ENCODE peak calls at places on chromosomes 6 and 20, in six cellular contexts. One of them, this sample, is unnamed.
A peak's percentile ranks its signal among the peaks of the same experiment; 100 is the strongest.

GRCh38 chr6:149046822-149047246 is 270.7 kb upstream of the TAB2 start:
- DNase-seq in body of pancreas: no peak
- DNase-seq in lower lobe of right lung: no peak
- DNase-seq in A549: no peak
- DNase-seq in CD8-positive, alpha-beta T cell: no peak
- DNase-seq in HCT116: no peak
- DNase-seq in this sample: no peak

GRCh38 chr20:58555078-58555765 is 40.0 kb upstream of the APCDD1L start:
- DNase-seq in body of pancreas: no peak
- DNase-seq in lower lobe of right lung: no peak
- DNase-seq in A549: peak; percentile 22
- DNase-seq in CD8-positive, alpha-beta T cell: no peak
- DNase-seq in HCT116: no peak
- DNase-seq in this sample: no peak

GRCh38 chr6:43812850-43813584 is 43.0 kb downstream of the VEGFA start:
- DNase-seq in body of pancreas: peak; percentile 74
- DNase-seq in lower lobe of right lung: peak; percentile 82
- DNase-seq in A549: no peak
- DNase-seq in CD8-positive, alpha-beta T cell: peak; percentile 10
- DNase-seq in HCT116: no peak
- DNase-seq in this sample: no peak

GRCh38 chr6:22476811-22477210 is 92.6 kb upstream of the HDGFL1 start:
- DNase-seq in body of pancreas: no peak
- DNase-seq in lower lobe of right lung: no peak
- DNase-seq in A549: no peak
- DNase-seq in CD8-positive, alpha-beta T cell: no peak
- DNase-seq in HCT116: no peak
- DNase-seq in this sample: no peak

GRCh38 chr6:7912024-7912423 is 1.4 kb upstream of the TXNDC5 start:
- DNase-seq in body of pancreas: no peak
- DNase-seq in lower lobe of right lung: no peak
- DNase-seq in A549: no peak
- DNase-seq in CD8-positive, alpha-beta T cell: no peak
- DNase-seq in HCT116: no peak
- DNase-seq in this sample: no peak

GRCh38 chr6:33744895-33745546 is 1.7 kb downstream of the IP6K3 start:
- DNase-seq in body of pancreas: no peak
- DNase-seq in lower lobe of right lung: no peak
- DNase-seq in A549: no peak
- DNase-seq in CD8-positive, alpha-beta T cell: no peak
- DNase-seq in HCT116: no peak
- DNase-seq in this sample: no peak

GRCh38 chr6:105603779-105604592 is 201.1 kb upstream of the PREP start:
- DNase-seq in body of pancreas: no peak
- DNase-seq in lower lobe of right lung: no peak
- DNase-seq in A549: no peak
- DNase-seq in CD8-positive, alpha-beta T cell: no peak
- DNase-seq in HCT116: no peak
- DNase-seq in this sample: no peak

GRCh38 chr6:111709615-111710398 is 104.1 kb upstream of the TRAF3IP2 start:
- DNase-seq in body of pancreas: peak; percentile 70
- DNase-seq in lower lobe of right lung: no peak
- DNase-seq in A549: peak; percentile 48
- DNase-seq in CD8-positive, alpha-beta T cell: peak; percentile 38
- DNase-seq in HCT116: peak; percentile 48
- DNase-seq in this sample: no peak

GRCh38 chr6:149938571-149939462 is 3.0 kb upstream of the ULBP2 start:
- DNase-seq in body of pancreas: no peak
- DNase-seq in lower lobe of right lung: no peak
- DNase-seq in A549: no peak
- DNase-seq in CD8-positive, alpha-beta T cell: no peak
- DNase-seq in HCT116: no peak
- DNase-seq in this sample: no peak

GRCh38 chr6:139891471-139891870 is 517.0 kb upstream of the CITED2 start:
- DNase-seq in body of pancreas: no peak
- DNase-seq in lower lobe of right lung: no peak
- DNase-seq in A549: no peak
- DNase-seq in CD8-positive, alpha-beta T cell: no peak
- DNase-seq in HCT116: no peak
- DNase-seq in this sample: no peak

GRCh38 chr6:36319436-36319762 is 17.3 kb downstream of the BNIP5 start:
- DNase-seq in body of pancreas: no peak
- DNase-seq in lower lobe of right lung: no peak
- DNase-seq in A549: no peak
- DNase-seq in CD8-positive, alpha-beta T cell: no peak
- DNase-seq in HCT116: no peak
- DNase-seq in this sample: no peak

GRCh38 chr6:32194825-32195651 is 2.6 kb upstream of the GPSM3 start:
- DNase-seq in body of pancreas: no peak
- DNase-seq in lower lobe of right lung: no peak
- DNase-seq in A549: peak; percentile 66
- DNase-seq in CD8-positive, alpha-beta T cell: no peak
- DNase-seq in HCT116: peak; percentile 57
- DNase-seq in this sample: no peak

GRCh38 chr20:63005862-63006564 is 751 bp downstream of the BHLHE23 start:
- DNase-seq in body of pancreas: no peak
- DNase-seq in lower lobe of right lung: no peak
- DNase-seq in A549: peak; percentile 75
- DNase-seq in CD8-positive, alpha-beta T cell: no peak
- DNase-seq in HCT116: no peak
- DNase-seq in this sample: no peak

GRCh38 chr6:43454290-43455033 is 886 bp downstream of the DLK2 start:
- DNase-seq in body of pancreas: peak; percentile 84
- DNase-seq in lower lobe of right lung: peak; percentile 91
- DNase-seq in A549: peak; percentile 88
- DNase-seq in CD8-positive, alpha-beta T cell: peak; percentile 51
- DNase-seq in HCT116: peak; percentile 60
- DNase-seq in this sample: peak; percentile 73

GRCh38 chr6:28203201-28203600 is 21.9 kb upstream of the ZSCAN9 start:
- DNase-seq in body of pancreas: no peak
- DNase-seq in lower lobe of right lung: no peak
- DNase-seq in A549: no peak
- DNase-seq in CD8-positive, alpha-beta T cell: no peak
- DNase-seq in HCT116: no peak
- DNase-seq in this sample: no peak

GRCh38 chr20:58573257-58573656 is 58.1 kb upstream of the APCDD1L start:
- DNase-seq in body of pancreas: no peak
- DNase-seq in lower lobe of right lung: no peak
- DNase-seq in A549: no peak
- DNase-seq in CD8-positive, alpha-beta T cell: no peak
- DNase-seq in HCT116: no peak
- DNase-seq in this sample: no peak

GRCh38 chr6:71079707-71080106 is 122.8 kb upstream of the B3GAT2 start:
- DNase-seq in body of pancreas: no peak
- DNase-seq in lower lobe of right lung: no peak
- DNase-seq in A549: no peak
- DNase-seq in CD8-positive, alpha-beta T cell: no peak
- DNase-seq in HCT116: no peak
- DNase-seq in this sample: no peak

GRCh38 chr20:63153254-63154221 is 62.4 kb downstream of the YTHDF1 start:
- DNase-seq in body of pancreas: peak; percentile 1
- DNase-seq in lower lobe of right lung: no peak
- DNase-seq in A549: no peak
- DNase-seq in CD8-positive, alpha-beta T cell: no peak
- DNase-seq in HCT116: no peak
- DNase-seq in this sample: peak; percentile 4

GRCh38 chr6:154039231-154039842 is at the start of gene OPRM1:
- DNase-seq in body of pancreas: peak; percentile 44
- DNase-seq in lower lobe of right lung: peak; percentile 46
- DNase-seq in A549: peak; percentile 2
- DNase-seq in CD8-positive, alpha-beta T cell: no peak
- DNase-seq in HCT116: no peak
- DNase-seq in this sample: no peak

GRCh38 chr6:106525111-106525884 is 104.0 kb downstream of the RTN4IP1 start:
- DNase-seq in body of pancreas: no peak
- DNase-seq in lower lobe of right lung: no peak
- DNase-seq in A549: no peak
- DNase-seq in CD8-positive, alpha-beta T cell: no peak
- DNase-seq in HCT116: no peak
- DNase-seq in this sample: no peak

GRCh38 chr6:128511518-128511917 is 8.9 kb downstream of the PTPRK start:
- DNase-seq in body of pancreas: peak; percentile 20
- DNase-seq in lower lobe of right lung: no peak
- DNase-seq in A549: peak; percentile 66
- DNase-seq in CD8-positive, alpha-beta T cell: no peak
- DNase-seq in HCT116: no peak
- DNase-seq in this sample: no peak

GRCh38 chr6:126574301-126574700 is 234.4 kb downstream of the CENPW start:
- DNase-seq in body of pancreas: no peak
- DNase-seq in lower lobe of right lung: no peak
- DNase-seq in A549: no peak
- DNase-seq in CD8-positive, alpha-beta T cell: no peak
- DNase-seq in HCT116: no peak
- DNase-seq in this sample: no peak

GRCh38 chr6:85576479-85576878 is 17.2 kb downstream of the SNX14 start:
- DNase-seq in body of pancreas: no peak
- DNase-seq in lower lobe of right lung: no peak
- DNase-seq in A549: no peak
- DNase-seq in CD8-positive, alpha-beta T cell: no peak
- DNase-seq in HCT116: no peak
- DNase-seq in this sample: no peak

GRCh38 chr6:29627762-29628418 is 5.1 kb downstream of the GABBR1 start:
- DNase-seq in body of pancreas: peak; percentile 54
- DNase-seq in lower lobe of right lung: peak; percentile 67
- DNase-seq in A549: peak; percentile 57
- DNase-seq in CD8-positive, alpha-beta T cell: peak; percentile 24
- DNase-seq in HCT116: no peak
- DNase-seq in this sample: no peak

GRCh38 chr6:24219670-24220069 is 93.7 kb downstream of the NRSN1 start:
- DNase-seq in body of pancreas: no peak
- DNase-seq in lower lobe of right lung: no peak
- DNase-seq in A549: no peak
- DNase-seq in CD8-positive, alpha-beta T cell: no peak
- DNase-seq in HCT116: no peak
- DNase-seq in this sample: no peak

GRCh38 chr6:44229376-44230033 is 6.1 kb downstream of the SLC29A1 start:
- DNase-seq in body of pancreas: no peak
- DNase-seq in lower lobe of right lung: no peak
- DNase-seq in A549: no peak
- DNase-seq in CD8-positive, alpha-beta T cell: no peak
- DNase-seq in HCT116: no peak
- DNase-seq in this sample: no peak

GRCh38 chr6:119686240-119686639 is 336.7 kb upstream of the MAN1A1 start:
- DNase-seq in body of pancreas: no peak
- DNase-seq in lower lobe of right lung: no peak
- DNase-seq in A549: no peak
- DNase-seq in CD8-positive, alpha-beta T cell: no peak
- DNase-seq in HCT116: no peak
- DNase-seq in this sample: no peak

GRCh38 chr6:87366428-87366827 is 21.8 kb downstream of the C6orf163 start:
- DNase-seq in body of pancreas: no peak
- DNase-seq in lower lobe of right lung: no peak
- DNase-seq in A549: no peak
- DNase-seq in CD8-positive, alpha-beta T cell: no peak
- DNase-seq in HCT116: no peak
- DNase-seq in this sample: no peak

GRCh38 chr6:87722831-87723726 is 21.0 kb upstream of the AKIRIN2 start:
- DNase-seq in body of pancreas: peak; percentile 88
- DNase-seq in lower lobe of right lung: peak; percentile 68
- DNase-seq in A549: peak; percentile 94
- DNase-seq in CD8-positive, alpha-beta T cell: no peak
- DNase-seq in HCT116: peak; percentile 75
- DNase-seq in this sample: peak; percentile 77

GRCh38 chr6:124967444-124967843 is 5.2 kb downstream of the RNF217 start:
- DNase-seq in body of pancreas: no peak
- DNase-seq in lower lobe of right lung: no peak
- DNase-seq in A549: no peak
- DNase-seq in CD8-positive, alpha-beta T cell: no peak
- DNase-seq in HCT116: no peak
- DNase-seq in this sample: no peak

DNA sequence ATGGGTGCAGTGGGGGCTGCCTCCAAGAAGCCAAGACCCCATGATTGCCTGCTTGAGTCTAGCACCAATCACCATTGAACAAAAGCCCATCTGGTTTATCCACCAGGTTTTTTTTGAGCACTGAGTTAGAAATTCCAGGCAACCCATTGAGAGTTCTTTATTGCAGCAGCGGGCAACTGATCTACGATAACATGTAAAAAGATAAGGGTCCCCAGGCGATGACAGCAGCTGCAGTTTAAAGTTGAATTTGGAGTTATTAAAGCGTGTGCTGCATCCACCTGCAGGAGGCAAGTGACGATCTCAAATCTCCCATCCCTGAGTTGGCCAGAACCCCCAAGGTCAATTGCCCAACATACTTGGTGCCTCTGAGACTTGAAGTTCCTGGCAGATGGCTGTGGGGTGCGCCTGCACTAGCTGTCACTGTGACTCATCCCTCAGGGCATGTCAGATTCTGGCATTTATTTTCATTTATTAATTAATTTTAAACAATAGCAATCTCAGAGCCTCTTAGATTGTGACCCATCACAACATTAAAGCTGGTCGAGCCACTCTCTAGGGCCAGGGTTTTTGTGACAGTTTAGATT is 290.4 kb upstream of the SULF2 start:
- DNase-seq in body of pancreas: no peak
- DNase-seq in lower lobe of right lung: no peak
- DNase-seq in A549: no peak
- DNase-seq in CD8-positive, alpha-beta T cell: no peak
- DNase-seq in HCT116: no peak
- DNase-seq in this sample: no peak
- TF ChIP-seq CTCF in body of pancreas: no peak
- TF ChIP-seq CTCF in lower lobe of right lung: no peak
- TF ChIP-seq CTCF in A549: no peak
- TF ChIP-seq CTCF in CD8-positive, alpha-beta T cell: no peak
- TF ChIP-seq CTCF in HCT116: no peak
- TF ChIP-seq CTCF in this sample: no peak

GRCh38 chr20:61161649-61162210 is 90.3 kb upstream of the CDH4 start:
- DNase-seq in body of pancreas: no peak
- DNase-seq in lower lobe of right lung: no peak
- DNase-seq in A549: no peak
- DNase-seq in CD8-positive, alpha-beta T cell: no peak
- DNase-seq in HCT116: no peak
- DNase-seq in this sample: no peak
- TF ChIP-seq CTCF in body of pancreas: no peak
- TF ChIP-seq CTCF in lower lobe of right lung: no peak
- TF ChIP-seq CTCF in A549: peak; percentile 25
- TF ChIP-seq CTCF in CD8-positive, alpha-beta T cell: no peak
- TF ChIP-seq CTCF in HCT116: no peak
- TF ChIP-seq CTCF in this sample: no peak

GRCh38 chr20:33771938-33772337 is 39.2 kb upstream of the CHMP4B start:
- DNase-seq in body of pancreas: no peak
- DNase-seq in lower lobe of right lung: no peak
- DNase-seq in A549: no peak
- DNase-seq in CD8-positive, alpha-beta T cell: no peak
- DNase-seq in HCT116: no peak
- DNase-seq in this sample: no peak
- TF ChIP-seq CTCF in body of pancreas: no peak
- TF ChIP-seq CTCF in lower lobe of right lung: no peak
- TF ChIP-seq CTCF in A549: no peak
- TF ChIP-seq CTCF in CD8-positive, alpha-beta T cell: no peak
- TF ChIP-seq CTCF in HCT116: no peak
- TF ChIP-seq CTCF in this sample: no peak

DNA sequence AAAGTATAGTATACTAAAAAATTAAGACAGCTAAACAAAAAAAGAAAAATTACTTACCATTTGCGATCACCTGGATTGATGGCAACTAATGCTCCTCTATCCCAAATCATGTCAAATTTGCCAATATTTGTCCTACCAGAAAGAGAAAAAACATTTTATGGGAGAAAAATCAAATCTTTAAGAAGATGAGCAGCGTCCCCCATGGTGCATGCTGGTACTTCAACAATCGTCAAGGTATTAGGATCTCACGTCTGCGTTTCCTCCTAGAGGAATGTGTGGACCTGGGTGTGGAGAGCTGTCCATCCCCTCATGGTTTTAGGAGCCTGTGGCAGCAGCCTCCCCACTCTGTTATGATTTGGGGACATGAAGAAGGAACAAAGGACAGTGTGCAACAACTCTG is 16.0 kb downstream of the TPMT start:
- DNase-seq in body of pancreas: no peak
- DNase-seq in lower lobe of right lung: no peak
- DNase-seq in A549: no peak
- DNase-seq in CD8-positive, alpha-beta T cell: no peak
- DNase-seq in HCT116: no peak
- DNase-seq in this sample: no peak
- TF ChIP-seq CTCF in body of pancreas: no peak
- TF ChIP-seq CTCF in lower lobe of right lung: no peak
- TF ChIP-seq CTCF in A549: no peak
- TF ChIP-seq CTCF in CD8-positive, alpha-beta T cell: no peak
- TF ChIP-seq CTCF in HCT116: peak; percentile 36
- TF ChIP-seq CTCF in this sample: no peak

This sample was measured in CD14-positive monocyte.